ENCODE peak calls at places on chromosomes 6 and 20, in eight cellular contexts. O is GM13977, E is occipital lobe, T is M059J, H is heart right ventricle, R is colonic mucosa, V is stomach, Z is GM03348. L is an unnamed sample.

GRCh38 chr6:166814386-166814785 is 142.0 kb downstream of the RNASET2 start:
- DNase-seq in E (no peak), H (no peak), V (no peak), R (no peak), O (no peak), Z (no peak), T (no peak), L (no peak)

GRCh38 chr6:92132957-92133356 is 1286.4 kb downstream of the EPHA7 start:
- DNase-seq in R (no peak), H (no peak), T (no peak), O (no peak), V (no peak), E (no peak), Z (no peak), L (no peak)

GRCh38 chr20:56454754-56455153 is 13.7 kb upstream of the RTF2 start:
- DNase-seq in O (peak; percentile 79), H (no peak), V (no peak), R (no peak), Z (no peak), T (no peak), E (no peak), L (no peak)

GRCh38 chr6:33783781-33784520 is 5.0 kb downstream of the LEMD2 start:
- DNase-seq in Z (no peak), V (no peak), R (no peak), H (no peak), T (no peak), E (no peak), O (no peak), L (no peak)

GRCh38 chr6:157143171-157143884 is 180.0 kb downstream of the TMEM242 start:
- DNase-seq in Z (peak; percentile 50), V (no peak), H (peak; percentile 54), E (no peak), O (no peak), T (peak; percentile 64), R (no peak), L (no peak)

GRCh38 chr6:8061736-8062135 is 2.5 kb downstream of the BLOC1S5 start:
- DNase-seq in T (no peak), Z (no peak), E (no peak), R (no peak), H (no peak), O (no peak), V (no peak), L (no peak)

GRCh38 chr20:24896984-24897383 is 52.1 kb upstream of the CST7 start:
- DNase-seq in R (no peak), V (no peak), E (no peak), H (no peak), Z (no peak), O (no peak), T (no peak), L (no peak)

GRCh38 chr6:12962995-12963394 is 246.4 kb downstream of the PHACTR1 start:
- DNase-seq in V (no peak), O (no peak), T (peak; percentile 29), H (no peak), Z (peak; percentile 41), E (no peak), R (no peak), L (no peak)

GRCh38 chr6:121851056-121851455 is 415.6 kb downstream of the GJA1 start:
- DNase-seq in O (no peak), T (no peak), R (no peak), H (no peak), V (no peak), E (no peak), Z (peak; percentile 18), L (no peak)

GRCh38 chr6:139323511-139324445 is 32.0 kb upstream of the TXLNB start:
- DNase-seq in O (peak; percentile 38), Z (no peak), V (peak; percentile 60), T (peak; percentile 87), E (no peak), H (peak; percentile 38), R (peak; percentile 74), L (peak; percentile 79)